ENCODE peak calls at places on chromosomes 1 and 21, in five cellular contexts. G is stimulated activated CD4-positive, alpha-beta T cell treated with anti-CD3 and anti-CD28 coated beads, TNF-alpha, amount 100 ng/mL, for 1 hour; T is stimulated activated naive CD8-positive, alpha-beta T cell treated with anti-CD3 and anti-CD28 coated beads, Interleukin-15, amount 100 ng/mL, for 72 hours; W is HT-29; P is Kasumi-1. H is an unnamed sample.

GRCh38 chr1:248918126-248918525 is 12.1 kb downstream of the PGBD2 start:
- DNase-seq in P (no peak), G (no peak), W (no peak), T (no peak), H (no peak)

GRCh38 chr1:196902344-196902743 is 14.5 kb downstream of the CFHR4 start:
- DNase-seq in P (no peak), G (no peak), T (no peak), W (no peak), H (no peak)

GRCh38 chr1:205505076-205505729 is 734 bp downstream of the CDK18 start:
- DNase-seq in G (no peak), P (no peak), T (no peak), W (no peak), H (peak; percentile 42)

GRCh38 chr1:16124377-16125087 is 31.3 kb downstream of the EPHA2 start:
- DNase-seq in W (no peak), G (no peak), P (no peak), T (no peak), H (no peak)

GRCh38 chr1:246157516-246157915 is 349.6 kb downstream of the SMYD3 start:
- DNase-seq in W (no peak), G (no peak), T (no peak), P (peak; percentile 76), H (no peak)

GRCh38 chr1:67307251-67308060 is at the start of gene IL12RB2:
- DNase-seq in W (no peak), T (peak; percentile 82), G (no peak), P (peak; percentile 18), H (no peak)

GRCh38 chr21:14771587-14771986 is 225.5 kb upstream of the SAMSN1 start:
- DNase-seq in T (no peak), G (no peak), W (no peak), P (no peak), H (no peak)

GRCh38 chr1:62263006-62263812 is 56.0 kb downstream of the KANK4 start:
- DNase-seq in P (no peak), T (no peak), G (no peak), W (no peak), H (no peak)

GRCh38 chr1:110186558-110186957 is 23.6 kb upstream of the KCNC4 start:
- DNase-seq in P (no peak), W (no peak), T (no peak), G (no peak), H (no peak)

GRCh38 chr1:182107218-182107617 is 45.7 kb upstream of the ZNF648 start:
- DNase-seq in W (no peak), T (no peak), G (no peak), P (no peak), H (no peak)

GRCh38 chr1:31811605-31812004 is 4.2 kb downstream of the SPOCD1 start:
- DNase-seq in T (no peak), G (no peak), W (no peak), P (no peak), H (peak; percentile 73)

GRCh38 chr1:14848621-14849020 is 250.1 kb downstream of the KAZN start:
- DNase-seq in T (no peak), P (no peak), G (no peak), W (no peak), H (no peak)

GRCh38 chr1:156693858-156694562 is 11.4 kb downstream of the CRABP2 start:
- DNase-seq in G (no peak), T (no peak), W (peak; percentile 82), P (peak; percentile 22), H (no peak)

GRCh38 chr1:84847253-84848247 is 45.5 kb downstream of the LPAR3 start:
- DNase-seq in P (peak; percentile 45), T (no peak), G (no peak), W (peak; percentile 95), H (peak; percentile 83)

GRCh38 chr1:245822997-245823396 is 668.2 kb downstream of the KIF26B start:
- DNase-seq in P (no peak), G (no peak), T (no peak), W (no peak), H (peak; percentile 87)

GRCh38 chr1:205665216-205665757 is 15.0 kb downstream of the SLC45A3 start:
- DNase-seq in G (no peak), T (no peak), W (peak; percentile 46), P (peak; percentile 51), H (no peak)

GRCh38 chr1:208153386-208153785 is 90.8 kb downstream of the PLXNA2 start:
- DNase-seq in T (no peak), P (no peak), G (no peak), W (no peak), H (no peak)

GRCh38 chr1:214623430-214623829 is 20.4 kb downstream of the CENPF start:
- DNase-seq in W (no peak), T (no peak), G (no peak), P (no peak), H (no peak)

GRCh38 chr1:9724706-9725476 is 73.4 kb downstream of the PIK3CD start:
- DNase-seq in P (peak; percentile 63), W (peak; percentile 76), T (peak; percentile 72), G (peak; percentile 54), H (peak; percentile 84)

GRCh38 chr1:49026230-49026811 is 249.6 kb upstream of the BEND5 start:
- DNase-seq in T (no peak), W (no peak), G (no peak), P (no peak), H (no peak)

GRCh38 chr1:248714248-248714647 is 11.7 kb upstream of the OR14I1 start:
- DNase-seq in G (no peak), W (no peak), P (peak; percentile 6), T (no peak), H (no peak)

GRCh38 chr1:211359876-211360275 is 33.2 kb downstream of the TRAF5 start:
- DNase-seq in T (no peak), G (no peak), P (no peak), W (no peak), H (no peak)

GRCh38 chr1:207807395-207808321 is 55.8 kb downstream of the CD46 start:
- DNase-seq in G (no peak), P (peak; percentile 86), T (no peak), W (no peak), H (no peak)